ENCODE peak calls at places on chromosomes 1 and 21, in seven cellular contexts. G, S, T, H, M, Z and W are unnamed samples.

GRCh38 chr1:154862927-154863701 is 7.0 kb downstream of the KCNN3 start:
- DNase-seq in G (no peak), S (no peak), T (no peak), H (no peak), M (no peak), Z (peak), W (peak)

GRCh38 chr21:44497641-44498243 is 42.3 kb downstream of the KRTAP10-1 start:
- DNase-seq in G (no peak), S (no peak), T (peak), H (no peak), M (no peak), Z (no peak), W (no peak)

GRCh38 chr1:36055706-36056105 is 28.2 kb upstream of the TEKT2 start:
- DNase-seq in G (no peak), S (no peak), T (no peak), H (no peak), M (no peak), Z (no peak), W (no peak)

GRCh38 chr1:154179951-154180687 is 11.8 kb downstream of the TPM3 start:
- DNase-seq in G (peak), S (no peak), T (no peak), H (no peak), M (no peak), Z (no peak), W (peak)

GRCh38 chr1:200923607-200924006 is 28.9 kb downstream of the INAVA start:
- DNase-seq in G (no peak), S (no peak), T (no peak), H (no peak), M (no peak), Z (no peak), W (no peak)

GRCh38 chr1:220386494-220387195 is 114.4 kb upstream of the RAB3GAP2 start:
- DNase-seq in G (no peak), S (no peak), T (no peak), H (no peak), M (no peak), Z (no peak), W (no peak)

GRCh38 chr1:231016234-231016633 is 23.8 kb downstream of the FAM89A start:
- DNase-seq in G (no peak), S (no peak), T (no peak), H (no peak), M (no peak), Z (no peak), W (no peak)

GRCh38 chr1:53560572-53561487 is 101.6 kb downstream of the DMRTB1 start:
- DNase-seq in G (no peak), S (no peak), T (peak), H (no peak), M (no peak), Z (no peak), W (peak)

GRCh38 chr1:27656157-27656893 is 15.7 kb downstream of the IFI6 start:
- DNase-seq in G (no peak), S (peak), T (peak), H (peak), M (no peak), Z (no peak), W (peak)

GRCh38 chr21:41701749-41702148 is 65.1 kb downstream of the RIPK4 start:
- DNase-seq in G (no peak), S (no peak), T (no peak), H (no peak), M (no peak), Z (no peak), W (no peak)

GRCh38 chr1:215567491-215568286 is 585 bp downstream of the KCTD3 start:
- DNase-seq in G (peak), S (peak), T (peak), H (peak), M (peak), Z (peak), W (peak)

GRCh38 chr1:79293611-79294010 is 287.1 kb upstream of the ADGRL4 start:
- DNase-seq in G (no peak), S (no peak), T (no peak), H (no peak), M (no peak), Z (no peak), W (no peak)

GRCh38 chr21:43850728-43851295 is 14.2 kb upstream of the AGPAT3 start:
- DNase-seq in G (no peak), S (no peak), T (no peak), H (no peak), M (no peak), Z (no peak), W (no peak)

GRCh38 chr1:1039145-1039910 is 19.4 kb downstream of the AGRN start:
- DNase-seq in G (no peak), S (no peak), T (no peak), H (no peak), M (no peak), Z (peak), W (peak)

GRCh38 chr1:156926175-156926574 is 5.7 kb downstream of the LRRC71 start:
- DNase-seq in G (no peak), S (peak), T (peak), H (no peak), M (no peak), Z (peak), W (peak)

GRCh38 chr1:228283476-228284147 is 75.8 kb downstream of the OBSCN start:
- DNase-seq in G (no peak), S (peak), T (peak), H (no peak), M (no peak), Z (no peak), W (no peak)

GRCh38 chr1:247906504-247907047 is 11.2 kb downstream of the OR2W3 start:
- DNase-seq in G (peak), S (no peak), T (no peak), H (no peak), M (no peak), Z (peak), W (peak)